ENCODE peak calls at places on chromosomes 2 and 18, in nine cellular contexts. One of them, this sample, is unnamed.

GRCh38 chr2:64839844-64840243 is 149.4 kb upstream of the SLC1A4 start:
- DNase-seq in right lobe of liver: no peak
- DNase-seq in activated CD8-positive, alpha-beta T cell treated with anti-CD3 and anti-CD28 coated beads for 36 hours: peak
- DNase-seq in cardiac fibroblast: no peak
- DNase-seq in Calu3: no peak
- DNase-seq in astrocyte: no peak
- DNase-seq in kidney epithelial cell: no peak
- DNase-seq in SK-N-SH: no peak
- DNase-seq in psoas muscle: no peak
- DNase-seq in this sample: no peak

GRCh38 chr18:77086656-77087390 is 45.8 kb downstream of the MBP start:
- DNase-seq in right lobe of liver: peak
- DNase-seq in activated CD8-positive, alpha-beta T cell treated with anti-CD3 and anti-CD28 coated beads for 36 hours: no peak
- DNase-seq in cardiac fibroblast: peak
- DNase-seq in Calu3: peak
- DNase-seq in astrocyte: no peak
- DNase-seq in kidney epithelial cell: no peak
- DNase-seq in SK-N-SH: no peak
- DNase-seq in psoas muscle: peak
- DNase-seq in this sample: no peak

GRCh38 chr2:188079176-188079575 is 212.5 kb upstream of the GULP1 start:
- DNase-seq in right lobe of liver: no peak
- DNase-seq in activated CD8-positive, alpha-beta T cell treated with anti-CD3 and anti-CD28 coated beads for 36 hours: no peak
- DNase-seq in cardiac fibroblast: peak
- DNase-seq in Calu3: no peak
- DNase-seq in astrocyte: peak
- DNase-seq in kidney epithelial cell: peak
- DNase-seq in SK-N-SH: no peak
- DNase-seq in psoas muscle: no peak
- DNase-seq in this sample: no peak

GRCh38 chr2:30686669-30687068 is 120.6 kb downstream of the CAPN13 start:
- DNase-seq in right lobe of liver: peak
- DNase-seq in activated CD8-positive, alpha-beta T cell treated with anti-CD3 and anti-CD28 coated beads for 36 hours: no peak
- DNase-seq in cardiac fibroblast: no peak
- DNase-seq in Calu3: no peak
- DNase-seq in astrocyte: no peak
- DNase-seq in kidney epithelial cell: no peak
- DNase-seq in SK-N-SH: no peak
- DNase-seq in psoas muscle: no peak
- DNase-seq in this sample: no peak

GRCh38 chr2:48954935-48955334 is 199.4 kb downstream of the FSHR start:
- DNase-seq in right lobe of liver: no peak
- DNase-seq in activated CD8-positive, alpha-beta T cell treated with anti-CD3 and anti-CD28 coated beads for 36 hours: no peak
- DNase-seq in cardiac fibroblast: no peak
- DNase-seq in Calu3: no peak
- DNase-seq in astrocyte: no peak
- DNase-seq in kidney epithelial cell: no peak
- DNase-seq in SK-N-SH: no peak
- DNase-seq in psoas muscle: no peak
- DNase-seq in this sample: no peak

GRCh38 chr18:46320928-46321855 is 217.0 kb downstream of the HAUS1 start:
- DNase-seq in right lobe of liver: no peak
- DNase-seq in activated CD8-positive, alpha-beta T cell treated with anti-CD3 and anti-CD28 coated beads for 36 hours: no peak
- DNase-seq in cardiac fibroblast: peak
- DNase-seq in Calu3: no peak
- DNase-seq in astrocyte: peak
- DNase-seq in kidney epithelial cell: peak
- DNase-seq in SK-N-SH: no peak
- DNase-seq in psoas muscle: no peak
- DNase-seq in this sample: no peak

GRCh38 chr2:19893520-19894134 is 8.2 kb downstream of the TTC32 start:
- DNase-seq in right lobe of liver: no peak
- DNase-seq in activated CD8-positive, alpha-beta T cell treated with anti-CD3 and anti-CD28 coated beads for 36 hours: no peak
- DNase-seq in cardiac fibroblast: peak
- DNase-seq in Calu3: no peak
- DNase-seq in astrocyte: no peak
- DNase-seq in kidney epithelial cell: no peak
- DNase-seq in SK-N-SH: no peak
- DNase-seq in psoas muscle: no peak
- DNase-seq in this sample: no peak

GRCh38 chr18:23141022-23141999 is 6.0 kb downstream of the CABLES1 start:
- DNase-seq in right lobe of liver: peak
- DNase-seq in activated CD8-positive, alpha-beta T cell treated with anti-CD3 and anti-CD28 coated beads for 36 hours: no peak
- DNase-seq in cardiac fibroblast: no peak
- DNase-seq in Calu3: peak
- DNase-seq in astrocyte: no peak
- DNase-seq in kidney epithelial cell: no peak
- DNase-seq in SK-N-SH: peak
- DNase-seq in psoas muscle: no peak
- DNase-seq in this sample: no peak

GRCh38 chr2:179822540-179822939 is 38.9 kb downstream of the ZNF385B start:
- DNase-seq in right lobe of liver: no peak
- DNase-seq in activated CD8-positive, alpha-beta T cell treated with anti-CD3 and anti-CD28 coated beads for 36 hours: no peak
- DNase-seq in cardiac fibroblast: no peak
- DNase-seq in Calu3: no peak
- DNase-seq in astrocyte: no peak
- DNase-seq in kidney epithelial cell: no peak
- DNase-seq in SK-N-SH: no peak
- DNase-seq in psoas muscle: no peak
- DNase-seq in this sample: no peak

GRCh38 chr2:18560797-18561085 is 288 bp upstream of the RDH14 start:
- DNase-seq in right lobe of liver: no peak
- DNase-seq in activated CD8-positive, alpha-beta T cell treated with anti-CD3 and anti-CD28 coated beads for 36 hours: no peak
- DNase-seq in cardiac fibroblast: no peak
- DNase-seq in Calu3: no peak
- DNase-seq in astrocyte: no peak
- DNase-seq in kidney epithelial cell: no peak
- DNase-seq in SK-N-SH: no peak
- DNase-seq in psoas muscle: no peak
- DNase-seq in this sample: no peak

GRCh38 chr2:18557121-18557520 is 3.3 kb downstream of the RDH14 start:
- DNase-seq in right lobe of liver: no peak
- DNase-seq in activated CD8-positive, alpha-beta T cell treated with anti-CD3 and anti-CD28 coated beads for 36 hours: no peak
- DNase-seq in cardiac fibroblast: no peak
- DNase-seq in Calu3: no peak
- DNase-seq in astrocyte: no peak
- DNase-seq in kidney epithelial cell: no peak
- DNase-seq in SK-N-SH: no peak
- DNase-seq in psoas muscle: no peak
- DNase-seq in this sample: no peak

GRCh38 chr2:18558458-18558857 is 2.0 kb downstream of the RDH14 start:
- DNase-seq in right lobe of liver: no peak
- DNase-seq in activated CD8-positive, alpha-beta T cell treated with anti-CD3 and anti-CD28 coated beads for 36 hours: no peak
- DNase-seq in cardiac fibroblast: no peak
- DNase-seq in Calu3: no peak
- DNase-seq in astrocyte: no peak
- DNase-seq in kidney epithelial cell: no peak
- DNase-seq in SK-N-SH: no peak
- DNase-seq in psoas muscle: no peak
- DNase-seq in this sample: no peak

GRCh38 chr2:18559531-18559930 is 922 bp downstream of the RDH14 start:
- DNase-seq in right lobe of liver: no peak
- DNase-seq in activated CD8-positive, alpha-beta T cell treated with anti-CD3 and anti-CD28 coated beads for 36 hours: no peak
- DNase-seq in cardiac fibroblast: no peak
- DNase-seq in Calu3: no peak
- DNase-seq in astrocyte: no peak
- DNase-seq in kidney epithelial cell: no peak
- DNase-seq in SK-N-SH: peak
- DNase-seq in psoas muscle: no peak
- DNase-seq in this sample: no peak

GRCh38 chr2:18559941-18560796 is at the start of gene RDH14:
- DNase-seq in right lobe of liver: peak
- DNase-seq in activated CD8-positive, alpha-beta T cell treated with anti-CD3 and anti-CD28 coated beads for 36 hours: peak
- DNase-seq in cardiac fibroblast: peak
- DNase-seq in Calu3: peak
- DNase-seq in astrocyte: peak
- DNase-seq in kidney epithelial cell: peak
- DNase-seq in SK-N-SH: peak
- DNase-seq in psoas muscle: peak
- DNase-seq in this sample: peak
- TF ChIP-seq CTCF in right lobe of liver: no peak
- TF ChIP-seq CTCF in activated CD8-positive, alpha-beta T cell treated with anti-CD3 and anti-CD28 coated beads for 36 hours: no peak
- TF ChIP-seq CTCF in cardiac fibroblast: no peak
- TF ChIP-seq CTCF in Calu3: no peak
- TF ChIP-seq CTCF in astrocyte: no peak
- TF ChIP-seq CTCF in kidney epithelial cell: no peak
- TF ChIP-seq CTCF in SK-N-SH: no peak
- TF ChIP-seq CTCF in psoas muscle: no peak
- TF ChIP-seq CTCF in this sample: no peak

DNA sequence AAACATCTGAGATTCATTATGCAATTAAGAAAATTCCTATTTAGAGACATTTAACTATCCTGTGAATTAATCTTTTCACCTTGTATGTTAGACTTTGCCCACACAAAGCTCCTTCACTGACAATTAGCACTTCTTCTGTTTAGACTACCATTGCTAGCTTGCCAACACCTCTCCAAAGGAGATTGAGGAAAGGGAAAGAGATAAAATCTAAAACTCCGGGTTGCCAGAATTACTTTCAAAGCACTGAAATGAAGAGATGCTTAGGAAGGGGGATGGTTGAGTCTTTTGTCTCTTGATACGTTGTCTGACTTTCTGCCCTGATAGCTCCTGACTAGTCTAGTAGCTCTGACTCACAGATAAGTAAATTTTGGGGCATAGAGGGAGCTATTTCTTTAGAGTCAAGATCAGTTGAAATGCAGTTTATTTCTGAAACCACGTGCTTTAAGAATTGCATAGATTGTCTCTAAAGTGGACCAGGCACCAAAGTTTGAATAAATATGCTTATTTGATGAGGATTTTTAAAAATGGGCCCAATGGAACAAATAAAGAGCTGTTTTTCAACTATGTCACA is 74.1 kb upstream of the DSEL start:
- DNase-seq in right lobe of liver: no peak
- DNase-seq in activated CD8-positive, alpha-beta T cell treated with anti-CD3 and anti-CD28 coated beads for 36 hours: no peak
- DNase-seq in cardiac fibroblast: peak
- DNase-seq in Calu3: no peak
- DNase-seq in astrocyte: peak
- DNase-seq in kidney epithelial cell: no peak
- DNase-seq in SK-N-SH: no peak
- DNase-seq in psoas muscle: no peak
- DNase-seq in this sample: no peak
- TF ChIP-seq CTCF in right lobe of liver: peak
- TF ChIP-seq CTCF in activated CD8-positive, alpha-beta T cell treated with anti-CD3 and anti-CD28 coated beads for 36 hours: no peak
- TF ChIP-seq CTCF in cardiac fibroblast: peak
- TF ChIP-seq CTCF in Calu3: no peak
- TF ChIP-seq CTCF in astrocyte: no peak
- TF ChIP-seq CTCF in kidney epithelial cell: peak
- TF ChIP-seq CTCF in SK-N-SH: peak
- TF ChIP-seq CTCF in psoas muscle: no peak
- TF ChIP-seq CTCF in this sample: no peak

GRCh38 chr2:102736174-102736606 is 25.6 kb upstream of the TMEM182 start:
- DNase-seq in right lobe of liver: no peak
- DNase-seq in activated CD8-positive, alpha-beta T cell treated with anti-CD3 and anti-CD28 coated beads for 36 hours: no peak
- DNase-seq in cardiac fibroblast: peak
- DNase-seq in Calu3: peak
- DNase-seq in astrocyte: peak
- DNase-seq in kidney epithelial cell: no peak
- DNase-seq in SK-N-SH: peak
- DNase-seq in psoas muscle: no peak
- DNase-seq in this sample: no peak

GRCh38 chr2:102735431-102736130 is 26.2 kb upstream of the TMEM182 start:
- DNase-seq in right lobe of liver: peak
- DNase-seq in activated CD8-positive, alpha-beta T cell treated with anti-CD3 and anti-CD28 coated beads for 36 hours: no peak
- DNase-seq in cardiac fibroblast: no peak
- DNase-seq in Calu3: peak
- DNase-seq in astrocyte: peak
- DNase-seq in kidney epithelial cell: no peak
- DNase-seq in SK-N-SH: no peak
- DNase-seq in psoas muscle: peak
- DNase-seq in this sample: no peak

GRCh38 chr2:102737435-102737834 is 24.4 kb upstream of the TMEM182 start:
- DNase-seq in right lobe of liver: no peak
- DNase-seq in activated CD8-positive, alpha-beta T cell treated with anti-CD3 and anti-CD28 coated beads for 36 hours: no peak
- DNase-seq in cardiac fibroblast: no peak
- DNase-seq in Calu3: no peak
- DNase-seq in astrocyte: no peak
- DNase-seq in kidney epithelial cell: no peak
- DNase-seq in SK-N-SH: no peak
- DNase-seq in psoas muscle: no peak
- DNase-seq in this sample: no peak

DNA sequence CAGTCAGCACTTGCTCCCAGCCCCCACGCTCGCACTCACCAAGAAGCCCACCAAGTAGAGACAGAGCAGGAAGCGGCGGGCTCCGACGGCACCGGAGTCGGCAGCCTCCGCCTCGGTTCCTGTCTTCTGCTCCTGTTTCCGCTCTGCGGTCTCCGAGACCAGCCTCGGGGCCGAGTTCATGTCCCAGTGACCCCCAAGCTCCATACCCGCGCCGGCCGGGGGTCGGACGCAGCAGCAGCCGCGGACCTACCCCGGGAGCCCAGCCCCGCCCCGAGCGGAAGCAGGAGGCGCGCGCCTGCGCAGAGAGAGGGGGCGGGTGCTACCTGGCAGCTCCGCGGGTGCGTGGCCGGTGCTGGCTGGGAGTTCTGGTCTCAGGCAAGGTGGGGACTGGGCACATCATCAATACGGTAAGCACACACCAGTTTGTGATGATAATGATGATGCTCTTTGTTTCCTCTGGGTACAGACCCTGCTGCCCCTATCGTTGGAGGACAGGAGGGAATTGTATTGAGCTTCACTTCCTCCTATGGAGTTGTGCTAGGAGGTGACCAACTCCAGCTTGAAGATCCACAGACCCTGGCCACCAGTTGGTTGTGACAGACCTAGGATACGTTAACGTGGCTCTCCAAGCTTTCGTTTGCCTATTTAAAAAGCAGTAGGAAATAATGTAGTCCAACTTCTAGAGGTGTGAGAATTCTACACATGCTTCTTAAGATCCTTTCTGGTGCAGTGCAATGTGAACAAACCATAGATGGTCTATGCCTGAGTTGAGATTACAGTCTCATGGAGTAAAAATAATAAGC is 25.0 kb upstream of the TMEM182 start:
- DNase-seq in right lobe of liver: peak
- DNase-seq in activated CD8-positive, alpha-beta T cell treated with anti-CD3 and anti-CD28 coated beads for 36 hours: peak
- DNase-seq in cardiac fibroblast: peak
- DNase-seq in Calu3: peak
- DNase-seq in astrocyte: peak
- DNase-seq in kidney epithelial cell: no peak
- DNase-seq in SK-N-SH: peak
- DNase-seq in psoas muscle: peak
- DNase-seq in this sample: peak
- TF ChIP-seq CTCF in right lobe of liver: no peak
- TF ChIP-seq CTCF in activated CD8-positive, alpha-beta T cell treated with anti-CD3 and anti-CD28 coated beads for 36 hours: no peak
- TF ChIP-seq CTCF in cardiac fibroblast: peak
- TF ChIP-seq CTCF in Calu3: no peak
- TF ChIP-seq CTCF in astrocyte: no peak
- TF ChIP-seq CTCF in kidney epithelial cell: no peak
- TF ChIP-seq CTCF in SK-N-SH: no peak
- TF ChIP-seq CTCF in psoas muscle: peak
- TF ChIP-seq CTCF in this sample: no peak

DNA sequence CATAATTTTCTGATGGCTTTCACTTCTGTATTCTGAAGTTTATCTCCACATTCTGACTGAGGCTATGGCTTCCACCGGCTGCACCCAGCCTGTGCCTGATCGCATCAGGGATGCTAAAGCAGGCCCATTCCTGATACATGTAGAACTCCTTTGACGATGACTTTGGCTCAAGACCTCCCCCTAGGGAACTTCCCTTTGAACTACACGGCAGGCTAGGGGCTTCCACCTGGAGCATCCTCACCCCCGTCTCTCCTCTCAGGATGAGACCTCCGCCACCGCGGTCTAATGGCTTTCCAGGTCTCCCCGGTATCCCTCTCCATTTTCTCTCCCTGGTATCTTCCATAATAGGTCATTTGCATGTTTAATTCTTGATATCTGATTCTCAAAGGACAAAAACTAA is 214.9 kb upstream of the CHST9 start:
- DNase-seq in right lobe of liver: no peak
- DNase-seq in activated CD8-positive, alpha-beta T cell treated with anti-CD3 and anti-CD28 coated beads for 36 hours: no peak
- DNase-seq in cardiac fibroblast: no peak
- DNase-seq in Calu3: peak
- DNase-seq in astrocyte: no peak
- DNase-seq in kidney epithelial cell: no peak
- DNase-seq in SK-N-SH: no peak
- DNase-seq in psoas muscle: no peak
- DNase-seq in this sample: no peak
- TF ChIP-seq CTCF in right lobe of liver: no peak
- TF ChIP-seq CTCF in activated CD8-positive, alpha-beta T cell treated with anti-CD3 and anti-CD28 coated beads for 36 hours: no peak
- TF ChIP-seq CTCF in cardiac fibroblast: no peak
- TF ChIP-seq CTCF in Calu3: peak
- TF ChIP-seq CTCF in astrocyte: no peak
- TF ChIP-seq CTCF in kidney epithelial cell: peak
- TF ChIP-seq CTCF in SK-N-SH: peak
- TF ChIP-seq CTCF in psoas muscle: no peak
- TF ChIP-seq CTCF in this sample: no peak

This sample was measured in CD4-positive, alpha-beta T cell.